ENCODE peak calls at places on chromosomes 16 and 17, in six cellular contexts. I, V, J, H, X and B are unnamed samples.

GRCh38 chr16:12584488-12585233 is 219.0 kb downstream of the CPPED1 start:
- DNase-seq in V (no peak), H (no peak), I (no peak), J (no peak), X (no peak), B (no peak)

GRCh38 chr17:42901535-42902229 is 1.1 kb downstream of the G6PC1 start:
- DNase-seq in I (no peak), X (no peak), V (no peak), J (no peak), H (no peak), B (no peak)

GRCh38 chr16:86980644-86981043 is 336.5 kb downstream of the C16orf95 start:
- DNase-seq in X (no peak), H (no peak), V (no peak), I (no peak), J (no peak), B (no peak)

GRCh38 chr17:81510798-81511549 is 1.6 kb downstream of the ACTG1 start:
- DNase-seq in H (no peak), X (no peak), J (no peak), V (no peak), I (peak; percentile 54), B (no peak)

GRCh38 chr17:40115101-40115436 is 6.7 kb upstream of the MSL1 start:
- DNase-seq in V (no peak), X (no peak), I (no peak), J (no peak), H (no peak), B (no peak)

GRCh38 chr17:83064021-83064731 is 15.2 kb upstream of the METRNL start:
- DNase-seq in J (peak; percentile 10), X (peak; percentile 6), V (no peak), H (no peak), I (no peak), B (no peak)

GRCh38 chr17:48374650-48375230 is 55.3 kb downstream of the SKAP1 start:
- DNase-seq in H (no peak), V (no peak), X (no peak), J (no peak), I (peak; percentile 66), B (peak; percentile 23)

GRCh38 chr17:41211845-41212466 is 14.5 kb upstream of the KRTAP9-2 start:
- DNase-seq in J (no peak), X (no peak), I (no peak), V (no peak), H (peak; percentile 10), B (no peak)

GRCh38 chr16:30430428-30430970 is 669 bp upstream of the DCTPP1 start:
- DNase-seq in H (no peak), J (no peak), I (no peak), V (no peak), X (no peak), B (no peak)

GRCh38 chr17:14488958-14489550 is 188.2 kb downstream of the HS3ST3B1 start:
- DNase-seq in H (no peak), V (no peak), I (no peak), X (no peak), J (no peak), B (no peak)

GRCh38 chr17:38460716-38461650 is 32.7 kb downstream of the ARHGAP23 start:
- DNase-seq in I (no peak), V (no peak), H (no peak), J (no peak), X (no peak), B (peak; percentile 25)

GRCh38 chr16:12412252-12412651 is 391.4 kb downstream of the CPPED1 start:
- DNase-seq in H (no peak), J (no peak), X (no peak), V (no peak), I (no peak), B (no peak)

GRCh38 chr17:45433136-45433535 is 466 bp upstream of the ARHGAP27 start:
- DNase-seq in X (no peak), J (no peak), I (no peak), H (no peak), V (no peak), B (peak; percentile 30)

GRCh38 chr16:59198487-59198886 is 464.4 kb upstream of the GOT2 start:
- DNase-seq in J (no peak), V (no peak), I (no peak), X (no peak), H (no peak), B (no peak)

GRCh38 chr17:4073983-4074830 is 68.6 kb downstream of the ZZEF1 start:
- DNase-seq in J (peak; percentile 79), I (peak; percentile 70), H (no peak), X (no peak), V (no peak), B (peak; percentile 89)

GRCh38 chr16:82880361-82880760 is 253.6 kb downstream of the CDH13 start:
- DNase-seq in H (no peak), V (no peak), I (no peak), X (no peak), J (no peak), B (no peak)

GRCh38 chr17:39867891-39868553 is at the start of gene ZPBP2:
- DNase-seq in V (no peak), X (no peak), I (no peak), H (no peak), J (no peak), B (peak; percentile 64)

GRCh38 chr17:64006361-64007088 is 8.4 kb downstream of the PRR29 start:
- DNase-seq in J (peak; percentile 57), H (no peak), I (no peak), X (no peak), V (no peak), B (peak; percentile 22)

GRCh38 chr16:11401161-11402050 is 56.1 kb downstream of the RMI2 start:
- DNase-seq in H (no peak), J (peak; percentile 90), V (no peak), X (peak; percentile 56), I (no peak), B (no peak)

GRCh38 chr16:20074089-20074956 is 633 bp upstream of the GPR139 start:
- DNase-seq in X (no peak), H (no peak), V (no peak), J (no peak), I (no peak), B (no peak)

GRCh38 chr16:51134269-51134812 is 16.7 kb downstream of the SALL1 start:
- DNase-seq in H (no peak), V (no peak), I (no peak), X (no peak), J (no peak), B (no peak)

GRCh38 chr17:29143894-29144293 is 36.3 kb downstream of the MYO18A start:
- DNase-seq in H (no peak), V (no peak), J (no peak), I (peak; percentile 59), X (no peak), B (no peak)

DNA sequence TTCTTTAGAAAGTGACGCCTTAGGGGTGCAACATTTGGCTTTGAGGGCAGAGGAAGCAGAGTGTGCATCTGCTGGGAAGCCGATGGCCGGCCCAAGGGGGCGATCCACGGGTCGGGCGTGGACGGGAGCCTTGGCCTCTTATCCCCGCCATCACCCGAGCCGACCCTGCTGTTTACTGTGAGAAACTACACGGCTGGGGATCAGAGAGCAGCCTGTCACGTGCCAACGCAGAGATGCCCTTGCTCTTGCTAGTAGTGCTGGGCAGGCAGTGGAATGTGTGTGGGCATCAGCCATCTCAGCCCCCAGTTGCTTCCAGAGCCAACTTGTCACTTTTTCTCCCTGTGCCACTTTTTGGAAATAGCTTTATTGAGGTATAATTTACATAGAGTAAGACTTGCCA is 26.7 kb upstream of the ITGB4 start:
- DNase-seq in H (no peak), V (no peak), I (no peak), J (no peak), X (no peak), B (no peak)
- TF ChIP-seq CTCF in H (no peak), V (no peak), I (no peak), J (no peak), X (no peak), B (no peak)

GRCh38 chr16:84144859-84145639 is at the start of the genes DNAAF1 and HSDL1:
- DNase-seq in X (peak; percentile 88), I (peak; percentile 92), H (peak; percentile 28), J (peak; percentile 89), V (peak; percentile 41), B (peak; percentile 99)
- TF ChIP-seq CTCF in X (peak; percentile 4), I (peak; percentile 50), H (peak; percentile 13), J (no peak), V (no peak), B (no peak)

GRCh38 chr17:43908111-43908721 is 880 bp upstream of the MPP2 start:
- DNase-seq in I (peak; percentile 48), J (peak; percentile 32), X (peak; percentile 47), H (no peak), V (peak; percentile 28), B (no peak)

GRCh38 chr17:43905400-43905984 is 1.8 kb downstream of the MPP2 start:
- DNase-seq in V (no peak), H (no peak), I (no peak), J (no peak), X (no peak), B (no peak)

GRCh38 chr17:43906951-43907424 is 348 bp downstream of the MPP2 start:
- DNase-seq in I (no peak), X (peak; percentile 15), J (no peak), V (no peak), H (no peak), B (no peak)

GRCh38 chr17:43905985-43906852 is 1.1 kb downstream of the MPP2 start:
- DNase-seq in J (peak; percentile 39), I (no peak), V (no peak), X (peak; percentile 66), H (no peak), B (no peak)

GRCh38 chr17:43907425-43907981 is at the start of gene MPP2:
- DNase-seq in I (peak; percentile 68), J (peak; percentile 43), X (peak; percentile 66), H (no peak), V (peak; percentile 32), B (peak; percentile 67)
- TF ChIP-seq CTCF in I (no peak), J (no peak), X (peak; percentile 54), H (peak; percentile 15), V (peak; percentile 24), B (no peak)

DNA sequence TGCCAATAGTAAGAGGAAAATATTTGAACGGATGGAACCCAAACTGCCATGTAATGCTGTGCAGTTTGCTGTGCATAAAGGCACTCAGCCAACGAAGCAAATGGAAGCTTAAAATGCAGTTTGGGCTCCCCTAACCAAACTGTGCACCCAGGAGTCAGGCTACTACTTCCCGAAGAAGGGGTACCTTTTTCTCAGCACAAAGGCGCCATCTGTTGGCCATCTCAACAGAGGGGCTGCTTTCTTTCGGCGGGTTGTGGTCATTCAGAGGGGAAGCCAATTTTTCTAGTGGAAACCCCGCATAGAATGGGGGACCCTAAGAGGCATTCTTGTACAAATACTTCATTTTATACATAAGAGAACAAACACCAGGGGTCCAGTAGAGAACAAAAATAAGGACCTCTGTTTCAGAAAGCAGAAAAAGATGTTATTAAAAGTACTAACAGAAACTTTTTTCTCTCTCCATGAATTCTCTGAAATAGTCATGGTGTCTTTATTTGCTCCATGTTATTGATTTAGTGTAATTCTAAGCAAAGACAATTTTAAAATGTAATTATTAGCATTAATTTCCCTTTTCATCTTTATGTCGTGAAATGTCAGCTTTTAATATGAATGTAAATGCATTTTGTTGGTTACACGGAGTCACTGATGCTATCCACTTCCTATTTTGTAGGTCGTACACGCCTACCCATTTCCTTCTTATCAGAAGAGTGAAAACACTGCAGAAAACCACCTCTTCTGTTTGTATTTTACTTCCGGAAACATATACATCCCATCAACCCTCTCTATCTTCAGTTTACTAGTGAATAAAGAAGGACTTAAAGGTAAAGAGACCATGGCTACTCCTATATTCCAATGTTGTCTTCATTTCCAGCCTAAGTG is 453.3 kb downstream of the KCNJ2 start:
- DNase-seq in J (peak; percentile 18), I (peak; percentile 49), X (no peak), V (peak; percentile 36), H (no peak), B (peak; percentile 41)
- TF ChIP-seq CTCF in J (no peak), I (peak; percentile 85), X (no peak), V (peak; percentile 80), H (peak; percentile 80), B (peak; percentile 40)